ENCODE peak calls at places on chromosomes 13 and 19, in seven cellular contexts. R, P, K, J, Q, C and O are unnamed samples.

GRCh38 chr19:5313307-5313706 is 27.3 kb downstream of the PTPRS start:
- DNase-seq in R (no peak), P (no peak), K (peak; percentile 79), J (no peak), Q (no peak), C (peak; percentile 32), O (no peak)

GRCh38 chr19:30395283-30395682 is 23.1 kb downstream of the ZNF536 start:
- DNase-seq in R (no peak), P (no peak), K (no peak), J (no peak), Q (no peak), C (no peak), O (no peak)

GRCh38 chr13:21673592-21674270 is 2.9 kb downstream of the FGF9 start:
- DNase-seq in R (no peak), P (peak; percentile 61), K (peak; percentile 86), J (peak; percentile 67), Q (no peak), C (peak; percentile 59), O (peak; percentile 92)

GRCh38 chr19:33124207-33125098 is 7.5 kb upstream of the WDR88 start:
- DNase-seq in R (no peak), P (no peak), K (no peak), J (no peak), Q (no peak), C (no peak), O (no peak)

GRCh38 chr13:113956571-113956970 is 17.3 kb downstream of the C13orf46 start:
- DNase-seq in R (no peak), P (no peak), K (peak; percentile 47), J (peak; percentile 40), Q (no peak), C (no peak), O (no peak)

GRCh38 chr13:37138917-37139316 is 33.5 kb upstream of the CSNK1A1L start:
- DNase-seq in R (no peak), P (no peak), K (no peak), J (no peak), Q (no peak), C (no peak), O (no peak)

GRCh38 chr19:19171821-19172532 is 1.9 kb upstream of the MEF2B start:
- DNase-seq in R (no peak), P (no peak), K (no peak), J (no peak), Q (no peak), C (no peak), O (no peak)

GRCh38 chr19:50178320-50178719 is 15.2 kb upstream of the IZUMO2 start:
- DNase-seq in R (no peak), P (no peak), K (no peak), J (no peak), Q (no peak), C (no peak), O (no peak)

GRCh38 chr13:20191311-20191901 is 1.3 kb downstream of the GJB2 start:
- DNase-seq in R (no peak), P (no peak), K (no peak), J (no peak), Q (no peak), C (peak; percentile 29), O (no peak)

GRCh38 chr19:50352242-50352641 is 13.2 kb downstream of the NAPSA start:
- DNase-seq in R (no peak), P (no peak), K (no peak), J (no peak), Q (no peak), C (no peak), O (no peak)

GRCh38 chr19:5292843-5293606 is 47.6 kb downstream of the PTPRS start:
- DNase-seq in R (no peak), P (peak; percentile 86), K (no peak), J (peak; percentile 78), Q (peak; percentile 57), C (peak; percentile 74), O (peak; percentile 41)

GRCh38 chr19:52542984-52543664 is 15.7 kb downstream of the ZNF808 start:
- DNase-seq in R (no peak), P (no peak), K (no peak), J (no peak), Q (no peak), C (no peak), O (no peak)

GRCh38 chr19:15285896-15286591 is 46.3 kb downstream of the BRD4 start:
- DNase-seq in R (no peak), P (no peak), K (peak; percentile 71), J (no peak), Q (no peak), C (no peak), O (no peak)

GRCh38 chr13:33016414-33017409 is at the start of gene KL:
- DNase-seq in R (peak; percentile 80), P (peak; percentile 75), K (peak; percentile 87), J (peak; percentile 78), Q (no peak), C (peak; percentile 17), O (peak; percentile 39)

GRCh38 chr13:101917475-101917810 is 465.0 kb downstream of the ITGBL1 start:
- DNase-seq in R (no peak), P (no peak), K (no peak), J (peak; percentile 22), Q (no peak), C (no peak), O (peak; percentile 45)

GRCh38 chr13:94352057-94352456 is 127.4 kb downstream of the DCT start:
- DNase-seq in R (no peak), P (no peak), K (no peak), J (no peak), Q (no peak), C (no peak), O (no peak)

GRCh38 chr13:98041081-98041820 is 87.8 kb downstream of the IPO5 start:
- DNase-seq in R (no peak), P (no peak), K (no peak), J (no peak), Q (no peak), C (no peak), O (no peak)

GRCh38 chr13:84645196-84646071 is 763.2 kb upstream of the SLITRK1 start:
- DNase-seq in R (no peak), P (no peak), K (no peak), J (no peak), Q (no peak), C (peak; percentile 17), O (no peak)

GRCh38 chr19:43560687-43561086 is 14.6 kb downstream of the XRCC1 start:
- DNase-seq in R (no peak), P (no peak), K (peak; percentile 68), J (no peak), Q (no peak), C (no peak), O (no peak)

GRCh38 chr13:113837554-113838355 is 26.1 kb downstream of the GAS6 start:
- DNase-seq in R (peak; percentile 96), P (peak; percentile 98), K (no peak), J (peak; percentile 95), Q (peak; percentile 96), C (peak; percentile 96), O (peak; percentile 90)

GRCh38 chr19:12864721-12865715 is 16.2 kb downstream of the DNASE2 start:
- DNase-seq in R (no peak), P (no peak), K (no peak), J (no peak), Q (no peak), C (peak; percentile 49), O (peak; percentile 63)

GRCh38 chr19:18519962-18520847 is 1.7 kb downstream of the ELL start:
- DNase-seq in R (no peak), P (peak; percentile 87), K (peak; percentile 90), J (no peak), Q (peak; percentile 87), C (peak; percentile 88), O (peak; percentile 76)

GRCh38 chr19:39846678-39847486 is 703 bp upstream of the FBL start:
- DNase-seq in R (no peak), P (no peak), K (no peak), J (peak; percentile 5), Q (no peak), C (no peak), O (no peak)
- TF ChIP-seq POLR2A in R (no peak), P (no peak), K (no peak), J (no peak), Q (no peak), C (no peak), O (no peak)

GRCh38 chr13:27960362-27961226 is 8.5 kb downstream of the CDX2 start:
- DNase-seq in R (no peak), P (no peak), K (peak; percentile 76), J (no peak), Q (peak; percentile 35), C (peak; percentile 87), O (peak; percentile 64)
- H3K4me3 ChIP-seq in R (peak overlapping the region; percentile 45), P (peak overlapping the region; percentile 7), K (peak overlapping the region; percentile 27), J (peak overlapping the region; percentile 44), Q (peak overlapping the region; percentile 15), C (peak overlapping the region; percentile 39), O (peak overlapping the region; percentile 43)

GRCh38 chr19:2010135-2010668 is 5.3 kb downstream of the BTBD2 start:
- DNase-seq in R (no peak), P (no peak), K (no peak), J (no peak), Q (no peak), C (no peak), O (no peak)

GRCh38 chr19:2012941-2013682 is 2.4 kb downstream of the BTBD2 start:
- DNase-seq in R (no peak), P (no peak), K (no peak), J (no peak), Q (no peak), C (no peak), O (no peak)

GRCh38 chr19:2013683-2013961 is 1.9 kb downstream of the BTBD2 start:
- DNase-seq in R (no peak), P (no peak), K (no peak), J (no peak), Q (no peak), C (no peak), O (no peak)

GRCh38 chr19:2014081-2014693 is 1.3 kb downstream of the BTBD2 start:
- DNase-seq in R (no peak), P (peak; percentile 72), K (no peak), J (no peak), Q (no peak), C (no peak), O (no peak)

GRCh38 chr19:2011169-2011568 is 4.3 kb downstream of the BTBD2 start:
- DNase-seq in R (no peak), P (no peak), K (no peak), J (no peak), Q (no peak), C (no peak), O (no peak)
- TF ChIP-seq POLR2A in R (no peak), P (no peak), K (no peak), J (no peak), Q (no peak), C (no peak), O (no peak)

DNA sequence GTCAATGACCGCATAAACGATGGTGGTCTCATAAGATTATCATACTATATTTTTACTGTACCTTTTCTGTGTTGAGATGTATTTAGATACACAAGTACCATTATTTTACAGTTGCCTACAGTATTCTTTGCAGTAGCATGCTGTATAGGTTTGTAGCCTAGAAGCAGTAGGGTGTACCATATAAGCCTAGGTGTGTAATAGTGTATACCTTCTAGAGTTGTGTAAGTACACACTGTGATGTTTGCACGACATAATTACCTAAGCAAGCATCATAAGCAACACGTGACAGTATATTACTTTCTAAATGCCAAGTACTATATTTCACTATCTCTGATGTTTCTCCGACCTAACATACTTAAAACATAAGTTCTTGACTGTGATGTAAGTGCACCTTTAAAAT is 2.7 kb downstream of the LPAR6 start:
- DNase-seq in R (no peak), P (no peak), K (no peak), J (no peak), Q (no peak), C (no peak), O (no peak)
- H3K4me3 ChIP-seq in R (peak overlapping the region; percentile 53), P (peak overlapping the region; percentile 11), K (peak overlapping the region; percentile 43), J (peak overlapping the region; percentile 66), Q (peak overlapping the region; percentile 54), C (no peak overlapping the region), O (peak overlapping the region; percentile 37)